ENCODE peak calls at places on chromosome 14, in five cellular contexts. O is T follicular helper cell; V is activated T-cell treated with anti-CD3 and anti-CD28 coated beads, Interleukin-2, amount 50 U/mL, for 4 hours; C is amniotic epithelial cell; U is stimulated activated CD8-positive, alpha-beta memory T cell treated with anti-CD3 and anti-CD28 coated beads, Interleukin-4, amount 100 ng/mL, for 1 hour. Z is an unnamed sample.

GRCh38 chr14:69326611-69327010 is 66.7 kb downstream of the GALNT16 start:
- DNase-seq in O (no peak), V (no peak), C (no peak), U (no peak), Z (no peak)

GRCh38 chr14:106490442-106490841 is 964.1 kb downstream of the TMEM121 start:
- DNase-seq in O (no peak), V (no peak), C (no peak), U (no peak), Z (no peak)

GRCh38 chr14:85415015-85415712 is 114.8 kb upstream of the FLRT2 start:
- DNase-seq in O (no peak), V (no peak), C (peak; percentile 96), U (no peak), Z (no peak)

GRCh38 chr14:23121401-23121800 is 2.3 kb upstream of the CEBPE start:
- DNase-seq in O (no peak), V (no peak), C (peak; percentile 94), U (no peak), Z (no peak)

GRCh38 chr14:36646664-36647416 is 14.8 kb upstream of the PAX9 start:
- DNase-seq in O (no peak), V (no peak), C (no peak), U (no peak), Z (no peak)

GRCh38 chr14:79411403-79412174 is 799.7 kb downstream of the DIO2 start:
- DNase-seq in O (no peak), V (no peak), C (no peak), U (no peak), Z (no peak)

GRCh38 chr14:51677738-51678137 is 26.0 kb downstream of the FRMD6 start:
- DNase-seq in O (no peak), V (no peak), C (no peak), U (no peak), Z (no peak)

GRCh38 chr14:94770251-94770749 is 387 bp upstream of the GSC start:
- DNase-seq in O (no peak), V (no peak), C (peak; percentile 29), U (no peak), Z (no peak)

GRCh38 chr14:24481622-24482324 is 26.3 kb downstream of the CMA1 start:
- DNase-seq in O (peak; percentile 7), V (peak; percentile 15), C (peak; percentile 27), U (peak; percentile 6), Z (no peak)

GRCh38 chr14:105026789-105027563 is 6.1 kb upstream of the CDCA4 start:
- DNase-seq in O (no peak), V (no peak), C (peak; percentile 44), U (no peak), Z (no peak)

GRCh38 chr14:92726135-92726932 is 22.1 kb downstream of the LGMN start:
- DNase-seq in O (no peak), V (no peak), C (peak; percentile 96), U (no peak), Z (no peak)

GRCh38 chr14:49971156-49972141 is 78.6 kb downstream of the ARF6 start:
- DNase-seq in O (peak; percentile 40), V (peak; percentile 38), C (no peak), U (no peak), Z (peak; percentile 41)

GRCh38 chr14:104637546-104638003 is 33.0 kb upstream of the TMEM179 start:
- DNase-seq in O (no peak), V (no peak), C (peak; percentile 8), U (no peak), Z (no peak)

GRCh38 chr14:58638231-58639205 is 756 bp downstream of the DACT1 start:
- DNase-seq in O (no peak), V (no peak), C (no peak), U (no peak), Z (no peak)

GRCh38 chr14:51792819-51793218 is 67.6 kb upstream of the GNG2 start:
- DNase-seq in O (no peak), V (no peak), C (no peak), U (no peak), Z (no peak)

GRCh38 chr14:37655418-37655817 is 60.0 kb downstream of the TTC6 start:
- DNase-seq in O (no peak), V (no peak), C (no peak), U (no peak), Z (no peak)

GRCh38 chr14:76050797-76051392 is 65.3 kb downstream of the IFT43 start:
- DNase-seq in O (peak; percentile 35), V (peak; percentile 47), C (peak; percentile 58), U (peak; percentile 28), Z (peak; percentile 13)

GRCh38 chr14:26448181-26448855 is 149.5 kb downstream of the NOVA1 start:
- DNase-seq in O (no peak), V (no peak), C (no peak), U (no peak), Z (no peak)

GRCh38 chr14:50040401-50040775 is 76.0 kb downstream of the VCPKMT start:
- DNase-seq in O (peak; percentile 11), V (peak; percentile 27), C (peak; percentile 86), U (no peak), Z (no peak)

GRCh38 chr14:75069021-75069810 is at the start of gene ZC2HC1C:
- DNase-seq in O (peak; percentile 15), V (peak; percentile 28), C (peak; percentile 83), U (peak; percentile 28), Z (peak; percentile 27)

GRCh38 chr14:58444627-58445026 is 17.1 kb downstream of the KIAA0586 start:
- DNase-seq in O (no peak), V (no peak), C (peak; percentile 86), U (no peak), Z (no peak)

GRCh38 chr14:49427117-49427516 is 159.1 kb downstream of the RPS29 start:
- DNase-seq in O (no peak), V (no peak), C (no peak), U (no peak), Z (no peak)

GRCh38 chr14:50407089-50407813 is 10.6 kb upstream of the CDKL1 start:
- DNase-seq in O (no peak), V (no peak), C (peak; percentile 28), U (no peak), Z (no peak)

GRCh38 chr14:74642011-74642410 is 30.0 kb upstream of the LTBP2 start:
- DNase-seq in O (no peak), V (no peak), C (peak; percentile 60), U (no peak), Z (no peak)

GRCh38 chr14:68941820-68942219 is 37.3 kb downstream of the ACTN1 start:
- DNase-seq in O (no peak), V (no peak), C (peak; percentile 94), U (no peak), Z (no peak)

GRCh38 chr14:71491925-71492324 is 440.3 kb upstream of the RGS6 start:
- DNase-seq in O (no peak), V (no peak), C (peak; percentile 41), U (no peak), Z (no peak)

GRCh38 chr14:104290756-104291122 is 152.4 kb downstream of the KIF26A start:
- DNase-seq in O (no peak), V (no peak), C (no peak), U (no peak), Z (no peak)

GRCh38 chr14:81323094-81323493 is 77.0 kb downstream of the STON2 start:
- DNase-seq in O (no peak), V (no peak), C (no peak), U (no peak), Z (no peak)

GRCh38 chr14:24264298-24264697 is 1.3 kb upstream of the TGM1 start:
- DNase-seq in O (no peak), V (no peak), C (no peak), U (no peak), Z (no peak)

GRCh38 chr14:83994020-83994419 is 1535.9 kb upstream of the FLRT2 start:
- DNase-seq in O (no peak), V (no peak), C (peak; percentile 89), U (no peak), Z (no peak)

GRCh38 chr14:92625213-92625612 is 111.6 kb downstream of the RIN3 start:
- DNase-seq in O (no peak), V (no peak), C (peak; percentile 96), U (no peak), Z (no peak)

GRCh38 chr14:51652168-51653095 is 722 bp downstream of the FRMD6 start:
- DNase-seq in O (peak; percentile 9), V (peak; percentile 12), C (no peak), U (peak; percentile 3), Z (no peak)

GRCh38 chr14:73976150-73976549 is 26.0 kb downstream of the COQ6 start:
- DNase-seq in O (no peak), V (no peak), C (no peak), U (no peak), Z (no peak)

GRCh38 chr14:93207468-93208308 is 632 bp downstream of the UBR7 start:
- DNase-seq in O (no peak), V (no peak), C (peak; percentile 44), U (no peak), Z (no peak)

GRCh38 chr14:30903285-30904124 is 29.1 kb downstream of the COCH start:
- DNase-seq in O (no peak), V (no peak), C (no peak), U (no peak), Z (no peak)

GRCh38 chr14:105364100-105364708 is 34.1 kb upstream of the TEX22 start:
- DNase-seq in O (peak; percentile 20), V (peak; percentile 19), C (peak; percentile 54), U (peak; percentile 14), Z (no peak)

GRCh38 chr14:64410084-64410774 is 22.1 kb downstream of the MTHFD1 start:
- DNase-seq in O (no peak), V (no peak), C (peak; percentile 87), U (no peak), Z (no peak)

GRCh38 chr14:73712540-73713141 is 1.5 kb downstream of the PNMA1 start:
- DNase-seq in O (no peak), V (no peak), C (no peak), U (no peak), Z (no peak)

Z was measured in activated CD8-positive, alpha-beta memory T cell treated with anti-CD3 and anti-CD28 coated beads for 1 hour.